ENCODE peak calls at places on chromosomes 1 and 21, in ten cellular contexts. E is stomach, K is ovary, O is SK-N-SH, V is tibial nerve, T is transverse colon, L is K562, G is GM12878, Y is HepG2, B is suprapubic skin. F is an unnamed sample.

GRCh38 chr21:26632691-26633090 is 59.6 kb upstream of the CYYR1 start:
- DNase-seq in E (no peak), K (no peak), O (no peak), V (no peak), T (no peak), L (no peak), G (no peak), Y (no peak), B (no peak), F (no peak)

GRCh38 chr1:65209005-65209885 is 61.2 kb downstream of the AK4 start:
- DNase-seq in E (no peak), K (no peak), O (peak; percentile 69), V (peak; percentile 73), T (peak; percentile 16), L (peak; percentile 77), G (no peak), Y (peak; percentile 38), B (no peak), F (no peak)

GRCh38 chr21:33332143-33332542 is 7.4 kb downstream of the IFNAR1 start:
- DNase-seq in E (no peak), K (no peak), O (no peak), V (no peak), T (no peak), L (peak; percentile 47), G (no peak), Y (no peak), B (no peak), F (no peak)

GRCh38 chr1:183032122-183032921 is 9.1 kb downstream of the LAMC1 start:
- DNase-seq in E (no peak), K (peak; percentile 35), O (no peak), V (no peak), T (no peak), L (no peak), G (no peak), Y (peak; percentile 58), B (no peak), F (no peak)

GRCh38 chr1:41957568-41957967 is 38.8 kb upstream of the HIVEP3 start:
- DNase-seq in E (no peak), K (no peak), O (no peak), V (no peak), T (no peak), L (no peak), G (no peak), Y (no peak), B (no peak), F (no peak)

GRCh38 chr1:172269644-172270043 is 150.8 kb upstream of the C1orf105 start:
- DNase-seq in E (no peak), K (no peak), O (no peak), V (no peak), T (no peak), L (no peak), G (no peak), Y (peak; percentile 33), B (no peak), F (no peak)

GRCh38 chr1:51636191-51636590 is 19.3 kb downstream of the OSBPL9 start:
- DNase-seq in E (no peak), K (no peak), O (no peak), V (no peak), T (no peak), L (no peak), G (no peak), Y (no peak), B (no peak), F (no peak)

GRCh38 chr1:208654241-208654640 is 410.1 kb upstream of the PLXNA2 start:
- DNase-seq in E (no peak), K (no peak), O (peak; percentile 24), V (no peak), T (no peak), L (peak; percentile 10), G (no peak), Y (peak; percentile 12), B (no peak), F (no peak)

GRCh38 chr1:31571340-31572295 is 4.7 kb upstream of the TINAGL1 start:
- DNase-seq in E (no peak), K (no peak), O (no peak), V (no peak), T (no peak), L (no peak), G (no peak), Y (no peak), B (no peak), F (peak; percentile 28)

GRCh38 chr1:31575373-31576140 is 758 bp upstream of the TINAGL1 start:
- DNase-seq in E (peak; percentile 91), K (no peak), O (no peak), V (no peak), T (peak; percentile 90), L (peak; percentile 7), G (no peak), Y (peak; percentile 93), B (no peak), F (peak; percentile 65)

GRCh38 chr1:31574749-31575372 is 1.5 kb upstream of the TINAGL1 start:
- DNase-seq in E (no peak), K (no peak), O (no peak), V (no peak), T (no peak), L (peak; percentile 62), G (no peak), Y (no peak), B (no peak), F (no peak)

GRCh38 chr1:31572323-31573104 is 3.8 kb upstream of the TINAGL1 start:
- DNase-seq in E (no peak), K (no peak), O (no peak), V (no peak), T (no peak), L (no peak), G (no peak), Y (peak; percentile 84), B (no peak), F (peak; percentile 32)

GRCh38 chr1:31573261-31573660 is 3.1 kb upstream of the TINAGL1 start:
- DNase-seq in E (no peak), K (no peak), O (no peak), V (no peak), T (no peak), L (no peak), G (no peak), Y (no peak), B (no peak), F (peak; percentile 40)
- H3K27me3 ChIP-seq in E (no peaks in the 10 kb centered on the region), K (no peaks in the 10 kb centered on the region), O (no peaks in the 10 kb centered on the region), V (no peaks in the 10 kb centered on the region), T (no peaks in the 10 kb centered on the region), L (peaks cover 67% of the 10 kb centered on the region), G (no peaks in the 10 kb centered on the region), Y (no peaks in the 10 kb centered on the region), B (peaks cover 11% of the 10 kb centered on the region), F (no peaks in the 10 kb centered on the region)

GRCh38 chr1:240991230-240991629 is 365.8 kb downstream of the RGS7 start:
- DNase-seq in E (no peak), K (no peak), O (no peak), V (no peak), T (no peak), L (no peak), G (no peak), Y (no peak), B (no peak), F (no peak)

GRCh38 chr1:240993004-240993403 is 364.0 kb downstream of the RGS7 start:
- DNase-seq in E (no peak), K (no peak), O (no peak), V (no peak), T (no peak), L (no peak), G (no peak), Y (no peak), B (no peak), F (no peak)

GRCh38 chr1:240987928-240988327 is 369.1 kb downstream of the RGS7 start:
- DNase-seq in E (no peak), K (no peak), O (no peak), V (no peak), T (no peak), L (no peak), G (no peak), Y (no peak), B (no peak), F (no peak)
- TF ChIP-seq EP300 in E (no peak), K (no peak), O (no peak), V (no peak), T (no peak), L (no peak), G (no peak), Y (no peak), B (no peak), F (no peak)

GRCh38 chr1:4052657-4053056 is 152.6 kb upstream of the C1orf174 start:
- DNase-seq in E (no peak), K (no peak), O (no peak), V (no peak), T (no peak), L (no peak), G (no peak), Y (no peak), B (no peak), F (no peak)

GRCh38 chr1:4054957-4055676 is 155.0 kb upstream of the C1orf174 start:
- DNase-seq in E (no peak), K (no peak), O (peak; percentile 7), V (no peak), T (no peak), L (no peak), G (no peak), Y (no peak), B (no peak), F (no peak)

GRCh38 chr1:4050998-4051397 is 150.9 kb upstream of the C1orf174 start:
- DNase-seq in E (no peak), K (no peak), O (no peak), V (no peak), T (no peak), L (no peak), G (no peak), Y (no peak), B (no peak), F (no peak)

GRCh38 chr1:4053774-4054173 is 153.7 kb upstream of the C1orf174 start:
- DNase-seq in E (no peak), K (no peak), O (no peak), V (no peak), T (no peak), L (no peak), G (no peak), Y (no peak), B (no peak), F (no peak)

DNA sequence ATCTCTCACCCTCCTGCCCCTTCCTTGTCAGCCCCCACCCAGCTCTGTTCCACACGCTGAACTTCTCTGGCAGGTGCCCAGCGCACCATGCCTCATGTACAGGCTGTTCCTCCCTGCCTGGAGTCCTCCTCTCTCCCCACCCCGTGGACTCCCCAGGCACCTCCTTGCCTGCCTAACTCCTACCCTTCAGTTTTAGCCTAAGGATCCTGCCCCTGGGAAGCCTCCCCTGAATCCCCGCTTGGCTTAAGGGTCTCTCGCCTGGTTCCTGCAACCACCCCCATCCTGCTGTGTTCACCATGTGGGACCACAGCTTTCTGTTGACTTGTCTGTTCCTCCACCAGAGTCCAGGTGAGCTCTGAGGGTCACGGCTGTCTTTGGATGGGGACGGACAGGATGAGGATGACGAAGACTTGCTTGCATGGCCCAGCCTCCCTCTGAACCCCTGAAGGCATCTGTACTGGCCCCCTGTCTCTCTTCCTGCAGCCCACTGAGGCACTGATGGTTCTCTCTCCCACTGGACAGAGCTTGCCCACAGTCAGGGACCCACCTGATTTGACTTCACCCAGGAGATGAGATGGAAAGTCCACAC is 153.2 kb upstream of the C1orf174 start:
- DNase-seq in E (no peak), K (no peak), O (no peak), V (no peak), T (no peak), L (no peak), G (no peak), Y (no peak), B (no peak), F (no peak)
- H3K27me3 ChIP-seq in E (no peaks in the 10 kb centered on the region), K (no peaks in the 10 kb centered on the region), O (no peaks in the 10 kb centered on the region), V (no peaks in the 10 kb centered on the region), T (no peaks in the 10 kb centered on the region), L (peaks cover 60% of the 10 kb centered on the region), G (no peaks in the 10 kb centered on the region), Y (peaks cover 6% of the 10 kb centered on the region), B (peaks cover 52% of the 10 kb centered on the region), F (no peaks in the 10 kb centered on the region)

GRCh38 chr1:53848025-53848424 is 9.9 kb upstream of the NDC1 start:
- DNase-seq in E (no peak), K (no peak), O (no peak), V (no peak), T (no peak), L (no peak), G (no peak), Y (no peak), B (no peak), F (no peak)

GRCh38 chr1:53851571-53852282 is 13.6 kb upstream of the NDC1 start:
- DNase-seq in E (no peak), K (no peak), O (no peak), V (no peak), T (no peak), L (no peak), G (no peak), Y (peak; percentile 23), B (no peak), F (no peak)

DNA sequence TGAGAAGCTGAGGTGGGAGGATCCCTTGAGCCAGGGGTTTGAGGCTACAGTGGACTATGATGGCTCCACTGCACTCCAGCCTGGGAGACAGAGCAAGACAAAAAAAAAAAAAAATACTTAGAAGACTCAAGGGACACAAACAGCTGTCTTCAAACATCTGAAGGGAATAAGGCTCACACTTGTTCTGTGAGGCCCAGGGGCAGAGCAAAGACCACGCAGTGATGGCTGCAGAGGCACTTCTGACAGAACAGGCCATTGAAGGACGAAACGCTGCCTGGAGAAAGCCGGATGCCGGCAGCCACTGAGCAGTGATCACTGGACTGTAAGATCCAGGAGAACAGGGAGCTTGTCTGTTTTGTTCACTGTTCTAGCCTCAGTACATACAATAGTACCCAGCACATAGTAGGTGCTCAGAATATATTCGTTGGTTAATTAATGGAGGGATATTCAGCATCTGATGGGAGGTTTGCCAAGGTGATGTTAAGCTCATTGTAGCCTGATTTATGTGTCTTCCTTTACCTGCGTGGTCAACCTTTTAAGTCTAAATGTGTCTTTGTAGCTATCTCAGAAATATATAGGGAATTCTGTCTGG is 12.1 kb upstream of the NDC1 start:
- DNase-seq in E (no peak), K (no peak), O (no peak), V (no peak), T (no peak), L (no peak), G (no peak), Y (no peak), B (no peak), F (no peak)
- TF ChIP-seq EP300 in E (no peak), K (no peak), O (no peak), V (no peak), T (no peak), L (no peak), G (no peak), Y (no peak), B (no peak), F (no peak)